ENCODE peak calls at places on chromosomes 16 and 17, in ten cellular contexts. R is stimulated activated CD4-positive, alpha-beta T cell treated with anti-CD3 and anti-CD28 coated beads, Interleukin-15, amount 100 ng/mL, for 1 hour; Y is activated T-helper 1 cell treated with Interleukin-2 at 50 U/mL for 16 hours; W is neural progenitor cell; F is nucleus accumbens; V is activated CD4-positive, alpha-beta T cell treated with anti-CD3 and anti-CD28 coated beads for 1 hour; I is effector memory CD4-positive, alpha-beta T cell; U is NCI-H1417; M is posterior vena cava; L is hepatic stellate cell. G is an unnamed sample.

GRCh38 chr17:77326636-77327035 is 185.9 kb downstream of the SEC14L1 start:
- DNase-seq in R (no peak), Y (no peak), W (no peak), F (no peak), V (no peak), I (no peak), U (no peak), M (no peak), L (no peak), G (peak)

GRCh38 chr17:81037783-81038733 is 3.1 kb downstream of the BAIAP2 start:
- DNase-seq in R (no peak), Y (no peak), W (no peak), F (no peak), V (no peak), I (no peak), U (no peak), M (no peak), L (no peak), G (no peak)

GRCh38 chr16:635573-636205 is 416 bp downstream of the METTL26 start:
- DNase-seq in R (no peak), Y (no peak), W (no peak), F (no peak), V (no peak), I (no peak), U (no peak), M (no peak), L (no peak), G (no peak)

GRCh38 chr17:40828454-40829039 is 6.1 kb upstream of the KRT10 start:
- DNase-seq in R (no peak), Y (no peak), W (no peak), F (no peak), V (no peak), I (no peak), U (no peak), M (no peak), L (no peak), G (no peak)

GRCh38 chr16:24332695-24333094 is 76.6 kb downstream of the CACNG3 start:
- DNase-seq in R (no peak), Y (no peak), W (no peak), F (no peak), V (no peak), I (no peak), U (no peak), M (no peak), L (no peak), G (no peak)

GRCh38 chr17:7204335-7204734 is 15.3 kb downstream of the DLG4 start:
- DNase-seq in R (no peak), Y (no peak), W (no peak), F (no peak), V (no peak), I (no peak), U (peak), M (no peak), L (no peak), G (no peak)

GRCh38 chr17:77323413-77324171 is 182.8 kb downstream of the SEC14L1 start:
- DNase-seq in R (no peak), Y (no peak), W (no peak), F (no peak), V (no peak), I (no peak), U (no peak), M (peak), L (peak), G (peak)

GRCh38 chr17:5584971-5585794 is 874 bp upstream of the NLRP1 start:
- DNase-seq in R (no peak), Y (no peak), W (no peak), F (no peak), V (no peak), I (no peak), U (no peak), M (no peak), L (peak), G (no peak)

GRCh38 chr17:72253597-72253996 is 132.8 kb downstream of the SOX9 start:
- DNase-seq in R (no peak), Y (no peak), W (no peak), F (no peak), V (no peak), I (no peak), U (no peak), M (no peak), L (no peak), G (no peak)

GRCh38 chr16:53654946-53655345 is 48.7 kb downstream of the RPGRIP1L start:
- DNase-seq in R (no peak), Y (no peak), W (no peak), F (no peak), V (no peak), I (no peak), U (no peak), M (no peak), L (no peak), G (no peak)

GRCh38 chr16:86519007-86519648 is 8.8 kb downstream of the FOXF1 start:
- DNase-seq in R (no peak), Y (no peak), W (no peak), F (no peak), V (no peak), I (no peak), U (no peak), M (no peak), L (no peak), G (peak)

GRCh38 chr16:23320695-23321094 is 18.6 kb downstream of the SCNN1B start:
- DNase-seq in R (no peak), Y (no peak), W (no peak), F (no peak), V (no peak), I (no peak), U (no peak), M (peak), L (no peak), G (no peak)